ENCODE peak calls at places on chromosomes 16 and 17, in eight cellular contexts. U is ascending aorta, G is left lung, W is mucosa of descending colon, E is lower lobe of right lung, K is trophoblast cell, D is Panc1, B is body of pancreas. L is an unnamed sample.

GRCh38 chr17:73349138-73349537 is 37.3 kb upstream of the CDC42EP4 start:
- DNase-seq in U (no peak), G (peak; percentile 48), W (no peak), E (no peak), K (no peak), D (no peak), B (no peak), L (no peak)

GRCh38 chr16:88989852-88990547 is 13.0 kb upstream of the CBFA2T3 start:
- DNase-seq in U (no peak), G (peak; percentile 54), W (no peak), E (no peak), K (no peak), D (no peak), B (no peak), L (no peak)

GRCh38 chr17:47789611-47790520 is 31.7 kb downstream of the OSBPL7 start:
- DNase-seq in U (no peak), G (peak; percentile 84), W (peak; percentile 56), E (peak; percentile 58), K (peak; percentile 52), D (no peak), B (peak; percentile 61), L (no peak)

GRCh38 chr17:64418506-64419339 is 28.1 kb upstream of the PECAM1 start:
- DNase-seq in U (no peak), G (no peak), W (no peak), E (no peak), K (peak; percentile 85), D (no peak), B (peak; percentile 31), L (no peak)

GRCh38 chr17:50149425-50150353 is 788 bp downstream of the PPP1R9B start:
- DNase-seq in U (no peak), G (peak; percentile 96), W (peak; percentile 84), E (peak; percentile 85), K (peak; percentile 70), D (no peak), B (peak; percentile 74), L (peak; percentile 44)

GRCh38 chr17:17745476-17746455 is 64.5 kb downstream of the RAI1 start:
- DNase-seq in U (no peak), G (no peak), W (no peak), E (no peak), K (no peak), D (no peak), B (no peak), L (no peak)

GRCh38 chr16:68370921-68371651 is 60.3 kb downstream of the PRMT7 start:
- DNase-seq in U (no peak), G (peak; percentile 76), W (peak; percentile 54), E (peak; percentile 47), K (no peak), D (no peak), B (no peak), L (no peak)

GRCh38 chr16:78984324-78984723 is 616.2 kb downstream of the MAF start:
- DNase-seq in U (no peak), G (no peak), W (no peak), E (no peak), K (no peak), D (no peak), B (no peak), L (no peak)

GRCh38 chr16:82040296-82040695 is 5.2 kb downstream of the HSD17B2 start:
- DNase-seq in U (no peak), G (no peak), W (no peak), E (no peak), K (no peak), D (no peak), B (no peak), L (no peak)

GRCh38 chr17:1498869-1499268 is 6.4 kb upstream of the MYO1C start:
- DNase-seq in U (no peak), G (no peak), W (no peak), E (no peak), K (peak; percentile 8), D (no peak), B (no peak), L (no peak)

GRCh38 chr16:79430129-79430789 is 170.3 kb downstream of the MAF start:
- DNase-seq in U (no peak), G (no peak), W (no peak), E (no peak), K (no peak), D (no peak), B (no peak), L (no peak)

GRCh38 chr16:12349950-12350842 is 373.7 kb downstream of the SNX29 start:
- DNase-seq in U (no peak), G (no peak), W (no peak), E (no peak), K (no peak), D (no peak), B (no peak), L (no peak)

GRCh38 chr16:20382202-20382948 is 22.2 kb downstream of the PDILT start:
- DNase-seq in U (no peak), G (no peak), W (no peak), E (no peak), K (no peak), D (no peak), B (no peak), L (no peak)

GRCh38 chr16:22683730-22684280 is 130.2 kb upstream of the HS3ST2 start:
- DNase-seq in U (no peak), G (no peak), W (no peak), E (no peak), K (no peak), D (no peak), B (no peak), L (no peak)

GRCh38 chr16:13333336-13333735 is 431.9 kb downstream of the SHISA9 start:
- DNase-seq in U (no peak), G (no peak), W (no peak), E (no peak), K (no peak), D (no peak), B (no peak), L (no peak)

GRCh38 chr16:84055366-84055765 is 12.8 kb upstream of the SLC38A8 start:
- DNase-seq in U (no peak), G (peak; percentile 24), W (peak; percentile 25), E (no peak), K (no peak), D (no peak), B (peak; percentile 35), L (no peak)
- H3K36me3 ChIP-seq in U (peaks cover 76% of the 10 kb centered on the region), G (peaks cover 85% of the 10 kb centered on the region), W (peaks cover 25% of the 10 kb centered on the region), E (peaks cover 86% of the 10 kb centered on the region), K (peaks cover 58% of the 10 kb centered on the region), D (no peaks in the 10 kb centered on the region), B (peaks cover 19% of the 10 kb centered on the region), L (peaks cover 87% of the 10 kb centered on the region)

GRCh38 chr16:17330019-17330570 is 140.7 kb downstream of the XYLT1 start:
- DNase-seq in U (no peak), G (no peak), W (no peak), E (no peak), K (peak; percentile 73), D (no peak), B (no peak), L (no peak)

GRCh38 chr16:17328971-17329370 is 141.8 kb downstream of the XYLT1 start:
- DNase-seq in U (no peak), G (no peak), W (no peak), E (no peak), K (no peak), D (no peak), B (no peak), L (no peak)

GRCh38 chr16:17331991-17332390 is 138.8 kb downstream of the XYLT1 start:
- DNase-seq in U (no peak), G (no peak), W (no peak), E (no peak), K (no peak), D (no peak), B (no peak), L (no peak)

GRCh38 chr16:17329412-17329811 is 141.3 kb downstream of the XYLT1 start:
- DNase-seq in U (no peak), G (no peak), W (no peak), E (no peak), K (peak; percentile 23), D (no peak), B (no peak), L (no peak)

GRCh38 chr16:17331071-17331521 is 139.7 kb downstream of the XYLT1 start:
- DNase-seq in U (peak; percentile 57), G (no peak), W (peak; percentile 58), E (no peak), K (no peak), D (no peak), B (no peak), L (no peak)
- H3K36me3 ChIP-seq in U (no peaks in the 10 kb centered on the region), G (no peaks in the 10 kb centered on the region), W (no peaks in the 10 kb centered on the region), E (no peaks in the 10 kb centered on the region), K (no peaks in the 10 kb centered on the region), D (no peaks in the 10 kb centered on the region), B (no peaks in the 10 kb centered on the region), L (no peaks in the 10 kb centered on the region)

DNA sequence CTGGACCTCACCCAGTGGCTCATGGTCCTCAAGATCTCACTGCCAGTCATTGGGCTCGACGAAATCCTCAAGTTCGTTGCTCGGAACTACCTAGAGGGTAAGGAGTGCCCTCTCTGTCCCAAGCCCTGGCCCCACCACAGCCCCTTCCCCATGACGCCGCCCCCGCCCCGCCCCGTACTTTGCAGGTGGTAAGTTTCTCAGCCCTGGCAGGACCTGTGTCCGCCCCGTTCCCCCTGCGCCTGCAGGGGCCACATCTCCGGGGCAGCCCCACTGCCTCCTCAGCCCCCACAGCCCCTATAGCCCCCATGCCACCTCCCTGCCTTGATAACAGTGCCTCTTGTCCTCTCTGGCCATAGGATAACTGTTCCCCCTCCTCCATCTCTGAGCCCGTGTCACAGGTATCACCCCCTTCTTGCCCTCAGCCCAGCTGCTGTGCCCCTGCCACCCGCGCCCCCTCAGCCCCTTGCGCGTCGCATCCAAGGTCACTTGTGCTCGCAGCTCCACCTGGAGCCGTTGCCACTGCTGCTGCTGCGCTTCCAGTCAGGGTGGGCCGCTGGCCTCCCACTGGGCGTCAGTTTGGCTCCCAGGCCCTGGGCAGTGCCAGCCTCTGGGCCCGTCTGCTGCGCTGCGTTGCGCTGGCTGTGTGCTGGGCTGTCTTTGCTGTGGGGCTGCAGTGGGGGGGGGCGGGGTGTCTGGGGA is 21.5 kb downstream of the RABEP2 start:
- DNase-seq in U (no peak), G (no peak), W (no peak), E (no peak), K (no peak), D (no peak), B (no peak), L (no peak)
- H3K36me3 ChIP-seq in U (peaks cover 20% of the 10 kb centered on the region), G (peaks cover 45% of the 10 kb centered on the region), W (no peaks in the 10 kb centered on the region), E (peaks cover 40% of the 10 kb centered on the region), K (peaks cover 22% of the 10 kb centered on the region), D (no peaks in the 10 kb centered on the region), B (no peaks in the 10 kb centered on the region), L (peaks cover 3% of the 10 kb centered on the region)

GRCh38 chr16:1997591-1998359 is 8.0 kb downstream of the SYNGR3 start:
- DNase-seq in U (no peak), G (no peak), W (no peak), E (no peak), K (no peak), D (no peak), B (no peak), L (no peak)
- H3K36me3 ChIP-seq in U (peaks cover 48% of the 10 kb centered on the region), G (peaks cover 59% of the 10 kb centered on the region), W (peaks cover 17% of the 10 kb centered on the region), E (peaks cover 65% of the 10 kb centered on the region), K (peaks cover 59% of the 10 kb centered on the region), D (peaks cover 6% of the 10 kb centered on the region), B (peaks cover 33% of the 10 kb centered on the region), L (peaks cover 51% of the 10 kb centered on the region)

L was measured in effector memory CD4-positive, alpha-beta T cell.